ENCODE peak calls at places on chromosomes 4 and X, in eight cellular contexts. E is IMR-90, K is Karpas-422, B is testis, W is heart left ventricle, L is ovary, M is tibial nerve, O is PC-3. S is an unnamed sample. For H3K4me1, the result is how much of the 10 kb centered on the place peaks cover.

GRCh38 chr4:92328095-92328494 is 24.3 kb downstream of the GRID2 start:
- DNase-seq in M (no peak), W (no peak), K (no peak), E (no peak), B (no peak), L (no peak), O (no peak), S (no peak)

GRCh38 chrX:40094041-40094899 is 3.5 kb downstream of the BCOR start:
- DNase-seq in L (no peak), E (peak), K (no peak), B (peak), M (no peak), W (peak), O (peak), S (no peak)

GRCh38 chr4:31100551-31100950 is 380.4 kb downstream of the PCDH7 start:
- DNase-seq in O (no peak), M (no peak), B (no peak), L (no peak), K (no peak), W (no peak), E (peak), S (no peak)

GRCh38 chrX:12610079-12610478 is 181.1 kb upstream of the PRPS2 start:
- DNase-seq in W (no peak), L (no peak), B (no peak), E (peak), K (no peak), O (peak), M (no peak), S (no peak)

GRCh38 chrX:39815621-39816020 is 282.1 kb downstream of the BCOR start:
- DNase-seq in K (peak), W (no peak), B (no peak), E (peak), L (no peak), O (peak), M (no peak), S (no peak)

GRCh38 chr4:1053080-1053661 is 41.7 kb downstream of the FGFRL1 start:
- DNase-seq in O (peak), E (peak), L (no peak), W (no peak), B (peak), M (no peak), K (no peak), S (no peak)

GRCh38 chrX:12946838-12947544 is 27.9 kb upstream of the TMSB4X start:
- DNase-seq in M (peak), K (peak), O (peak), L (peak), E (peak), B (peak), W (peak), S (peak)

GRCh38 chr4:136829298-136829697 is 703.0 kb downstream of the PCDH18 start:
- DNase-seq in K (no peak), E (no peak), L (no peak), O (no peak), B (no peak), W (no peak), M (no peak), S (no peak)

GRCh38 chr4:48831532-48832015 is 686 bp downstream of the OCIAD1 start:
- DNase-seq in L (no peak), K (peak), E (peak), O (no peak), M (no peak), B (no peak), W (no peak), S (no peak)

GRCh38 chrX:44903107-44903506 is 30.1 kb downstream of the KDM6A start:
- DNase-seq in M (no peak), W (no peak), E (peak), B (no peak), K (no peak), O (peak), L (no peak), S (no peak)

GRCh38 chrX:45063319-45064095 is 137.2 kb downstream of the DIPK2B start:
- DNase-seq in B (no peak), W (no peak), M (no peak), O (peak), K (no peak), E (peak), L (no peak), S (no peak)

GRCh38 chrX:31459361-31459760 is 387.5 kb upstream of the FTHL17 start:
- DNase-seq in L (no peak), O (no peak), B (no peak), K (no peak), W (no peak), M (no peak), E (peak), S (no peak)

GRCh38 chr4:140569307-140569638 is 512 bp upstream of the UCP1 start:
- DNase-seq in W (no peak), L (no peak), K (no peak), B (no peak), M (no peak), O (no peak), E (no peak), S (no peak)

GRCh38 chr4:140568507-140569306 is at the start of gene UCP1:
- DNase-seq in L (peak), E (no peak), W (peak), B (peak), K (no peak), M (no peak), O (no peak), S (no peak)

GRCh38 chr4:140571620-140572019 is 2.9 kb upstream of the UCP1 start:
- DNase-seq in K (no peak), O (no peak), L (no peak), W (no peak), B (no peak), E (no peak), M (no peak), S (no peak)

DNA sequence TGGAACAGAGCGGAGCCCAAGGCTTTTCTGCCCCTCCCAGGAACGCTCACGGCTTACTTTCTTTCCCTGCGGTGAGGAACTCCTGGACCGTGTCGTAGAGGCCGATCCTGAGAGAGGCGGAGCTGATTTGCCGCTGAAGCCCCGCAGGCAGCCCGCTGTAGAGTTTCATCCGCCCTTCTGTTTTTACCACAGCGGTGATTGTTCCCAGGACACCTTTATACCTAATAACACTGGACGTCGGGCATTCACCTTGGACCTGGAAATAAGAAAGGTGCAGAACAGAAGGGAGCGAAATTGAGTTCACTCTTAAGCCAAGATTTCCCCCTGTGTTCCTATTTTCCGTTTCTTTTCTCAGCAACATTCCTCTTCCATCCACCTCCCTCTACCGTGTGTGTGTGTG is 1.0 kb downstream of the UCP1 start:
- DNase-seq in W (no peak), B (peak), E (no peak), O (no peak), M (no peak), K (no peak), L (no peak), S (no peak)
- H3K4me3 ChIP-seq in W (peak), B (no peak), E (no peak), O (no peak), M (peak), K (no peak), L (no peak), S (no peak)

DNA sequence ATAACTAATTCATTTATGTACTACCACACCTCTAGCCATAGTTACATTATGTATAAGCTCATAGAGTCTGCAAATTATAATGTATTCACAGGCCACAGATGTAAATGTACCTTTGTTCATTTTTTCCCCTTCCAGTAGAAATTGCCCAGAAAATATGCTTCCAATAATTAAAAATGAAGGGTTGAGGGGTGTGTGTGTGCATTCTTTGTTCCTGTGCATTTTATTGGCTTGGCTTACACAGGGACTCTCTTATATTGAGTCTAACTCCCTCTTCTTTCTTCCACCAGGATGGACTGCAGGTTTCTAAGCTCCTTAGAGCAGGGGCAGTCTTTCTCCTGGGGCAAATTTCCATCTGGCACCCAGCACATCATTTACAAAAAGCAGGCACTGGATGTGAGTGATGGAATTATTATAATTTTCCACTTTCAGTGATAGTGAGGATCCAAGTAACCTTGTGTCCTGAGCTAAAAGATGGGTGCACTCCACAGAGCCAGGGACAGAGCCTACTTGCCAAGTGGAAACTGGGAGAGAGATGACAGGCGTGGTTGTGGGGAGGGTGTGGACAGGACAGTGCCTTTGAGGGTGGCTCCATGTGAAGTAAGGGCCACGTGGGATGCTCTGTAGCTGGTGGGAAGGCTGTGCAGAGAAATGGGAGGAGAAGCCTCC is 16.2 kb downstream of the IGFBP7 start:
- DNase-seq in O (no peak), W (peak), M (peak), L (no peak), B (peak), E (no peak), K (no peak), S (no peak)
- H3K4me1 ChIP-seq in O (under half), W (half or more), M (half or more), L (under half), B (under half), E (under half), K (under half), S (half or more)

GRCh38 chr4:25379591-25379990 is 2.5 kb downstream of the ANAPC4 start:
- DNase-seq in E (no peak), K (no peak), O (no peak), W (no peak), M (no peak), L (no peak), B (no peak), S (no peak)
- H3K4me3 ChIP-seq in E (no peak), K (peak), O (peak), W (no peak), M (no peak), L (no peak), B (no peak), S (no peak)

GRCh38 chr4:147287588-147287890 is 193.4 kb upstream of the EDNRA start:
- DNase-seq in B (no peak), M (no peak), K (no peak), E (no peak), W (no peak), L (no peak), O (no peak), S (no peak)

GRCh38 chr4:147289181-147289580 is 191.7 kb upstream of the EDNRA start:
- DNase-seq in L (no peak), B (no peak), O (no peak), M (no peak), E (no peak), K (no peak), W (no peak), S (no peak)

GRCh38 chr4:147286846-147287587 is 193.9 kb upstream of the EDNRA start:
- DNase-seq in W (no peak), M (no peak), B (no peak), K (no peak), O (no peak), E (peak), L (no peak), S (no peak)

GRCh38 chr4:147285751-147286150 is 195.1 kb upstream of the EDNRA start:
- DNase-seq in K (no peak), W (no peak), E (peak), L (no peak), B (no peak), O (no peak), M (no peak), S (no peak)

DNA sequence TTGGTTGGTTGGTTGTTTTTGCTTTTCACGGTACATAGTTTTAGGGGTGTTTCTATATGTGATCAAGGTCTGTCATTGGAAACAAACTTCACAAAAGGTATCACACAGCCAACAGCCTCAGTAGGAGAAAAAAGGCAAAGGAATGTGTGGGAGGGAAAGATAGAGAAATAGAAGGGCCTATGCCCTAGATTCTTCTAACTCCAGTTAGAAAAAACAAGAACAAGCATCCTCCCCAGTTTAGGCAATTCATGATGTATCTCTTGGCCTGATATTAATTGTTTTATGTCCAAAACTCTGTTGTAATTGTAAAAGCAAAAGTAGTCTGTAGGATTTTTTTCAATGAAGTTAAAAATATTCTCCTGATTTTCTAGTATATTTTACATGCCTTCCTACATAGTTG is 192.4 kb upstream of the EDNRA start:
- DNase-seq in O (no peak), M (no peak), L (no peak), B (no peak), K (no peak), W (no peak), E (no peak), S (no peak)
- H3K4me1 ChIP-seq in O (under half), M (under half), L (under half), B (under half), K (under half), W (under half), E (under half), S (under half)

GRCh38 chrX:15207384-15207783 is 62.5 kb downstream of the ASB9 start:
- DNase-seq in W (no peak), M (no peak), E (no peak), B (no peak), O (peak), L (no peak), K (no peak), S (no peak)

GRCh38 chrX:15203694-15204093 is 66.2 kb downstream of the ASB9 start:
- DNase-seq in K (no peak), E (no peak), O (no peak), L (no peak), W (no peak), B (no peak), M (no peak), S (no peak)

GRCh38 chrX:15204130-15204751 is 65.6 kb downstream of the ASB9 start:
- DNase-seq in K (no peak), M (no peak), O (no peak), L (no peak), E (no peak), W (no peak), B (no peak), S (no peak)

GRCh38 chrX:15206306-15206705 is 63.6 kb downstream of the ASB9 start:
- DNase-seq in E (no peak), W (no peak), O (no peak), B (no peak), K (no peak), L (no peak), M (no peak), S (no peak)

GRCh38 chrX:15207994-15208393 is 61.9 kb downstream of the ASB9 start:
- DNase-seq in L (no peak), B (no peak), W (no peak), K (no peak), M (no peak), E (no peak), O (no peak), S (no peak)
- H3K4me3 ChIP-seq in L (no peak), B (no peak), W (no peak), K (no peak), M (no peak), E (no peak), O (no peak), S (no peak)

DNA sequence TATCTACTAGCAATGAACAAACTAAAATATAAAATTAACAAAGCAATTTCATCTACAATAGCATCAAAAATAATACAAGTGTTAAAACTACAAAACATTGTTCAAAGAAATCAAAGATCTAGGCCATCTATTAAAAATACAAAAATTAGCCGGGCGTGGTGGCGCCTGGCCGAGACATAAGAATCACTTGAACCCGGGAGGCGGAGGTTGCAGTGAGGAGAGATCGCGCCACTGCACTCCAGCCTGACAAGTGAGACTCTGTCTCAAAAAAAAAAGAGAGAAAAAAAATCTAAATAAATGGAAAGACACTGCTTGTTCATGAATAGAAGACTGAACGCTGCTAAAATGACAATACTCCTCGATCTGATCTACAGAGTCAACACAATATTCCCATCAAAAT is 139.2 kb downstream of the RBM47 start:
- DNase-seq in B (no peak), M (no peak), L (no peak), E (no peak), K (no peak), W (no peak), O (no peak), S (no peak)
- H3K4me1 ChIP-seq in B (under half), M (under half), L (under half), E (under half), K (under half), W (under half), O (under half), S (under half)

DNA sequence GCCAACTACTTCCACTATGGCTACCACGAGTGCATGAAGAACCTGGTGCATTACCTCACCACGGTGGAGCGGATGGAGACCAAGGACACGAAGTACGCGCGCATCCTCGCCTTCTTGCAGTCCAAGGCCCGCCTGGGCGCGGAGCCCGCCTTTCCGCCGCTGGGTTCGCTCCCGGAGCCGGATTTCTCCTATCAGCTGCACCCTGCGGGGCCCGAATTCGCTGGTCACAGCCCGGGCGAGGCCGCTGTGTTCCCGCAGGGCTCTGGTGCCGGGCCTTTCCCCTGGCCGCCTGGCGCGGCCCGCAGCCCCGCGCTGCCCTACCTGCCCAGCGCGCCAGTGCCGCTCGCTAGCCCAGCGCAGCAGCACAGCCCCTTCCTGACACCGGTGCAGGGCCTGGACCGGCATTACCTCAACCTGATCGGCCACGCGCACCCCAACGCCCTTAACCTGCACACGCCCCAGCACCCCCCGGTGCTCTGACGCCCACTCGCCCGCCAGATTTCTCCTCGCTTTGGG is 2.1 kb downstream of the HELT start:
- DNase-seq in O (no peak), K (no peak), B (peak), L (no peak), W (no peak), E (no peak), M (no peak), S (no peak)
- H3K4me3 ChIP-seq in O (peak), K (no peak), B (peak), L (no peak), W (peak), E (no peak), M (no peak), S (no peak)

DNA sequence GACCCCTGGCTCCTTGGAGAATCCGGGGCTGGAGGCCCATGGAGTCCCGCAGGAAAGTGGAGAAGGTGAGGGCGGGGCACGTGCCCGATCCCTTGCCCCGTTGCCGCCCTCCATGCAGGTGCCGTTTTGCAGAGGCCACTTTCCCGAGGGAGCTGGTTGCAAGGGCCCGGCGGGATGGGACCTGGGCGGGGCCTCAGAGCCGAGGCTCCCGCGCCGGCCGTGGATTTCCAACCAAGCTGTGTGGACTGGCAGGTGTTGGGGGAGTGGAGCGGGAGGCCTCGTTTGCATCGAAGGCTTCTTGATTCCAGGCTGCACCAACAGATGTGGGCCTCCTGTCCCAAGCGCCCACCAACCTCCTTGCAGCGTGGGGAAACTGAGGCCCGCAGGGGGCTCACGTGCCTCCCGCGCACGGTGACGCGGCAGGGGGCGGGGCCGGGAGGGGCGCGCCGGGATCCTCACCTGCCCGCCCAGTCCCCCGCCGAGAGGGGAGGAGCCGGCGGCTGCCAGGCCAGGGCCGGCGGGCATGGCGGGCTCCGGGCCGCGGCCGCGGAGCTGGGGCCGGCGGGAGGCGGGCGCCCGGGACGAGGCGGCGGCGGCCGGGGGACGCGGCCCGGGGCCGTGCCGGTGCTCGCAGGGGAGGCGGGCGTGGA is 24.9 kb downstream of the SH3BP2 start:
- DNase-seq in M (no peak), B (no peak), O (peak), E (no peak), K (peak), W (no peak), L (no peak), S (no peak)
- H3K4me1 ChIP-seq in M (half or more), B (under half), O (under half), E (under half), K (under half), W (under half), L (under half), S (under half)

GRCh38 chr4:121071640-121072037 is 696 bp downstream of the NDNF start:
- DNase-seq in M (no peak), K (no peak), O (no peak), W (no peak), L (peak), E (no peak), B (no peak), S (no peak)
- H3K4me3 ChIP-seq in M (peak), K (no peak), O (peak), W (peak), L (peak), E (peak), B (peak), S (peak)